ENCODE peak calls at places on chromosomes 11 and 22, in ten cellular contexts. One of them, this sample, is unnamed.

GRCh38 chr11:71442880-71443279 is 5.3 kb downstream of the DHCR7 start:
- DNase-seq in HepG2: no peak
- DNase-seq in mesenchymal stem cell: no peak
- DNase-seq in fibroblast of lung: no peak
- DNase-seq in foreskin keratinocyte: no peak
- DNase-seq in heart left ventricle: no peak
- DNase-seq in caudate nucleus: no peak
- DNase-seq in tibial nerve: no peak
- DNase-seq in IMR-90: no peak
- DNase-seq in neural progenitor cell: no peak
- DNase-seq in this sample: no peak

GRCh38 chr11:10318527-10318802 is 13.6 kb downstream of the ADM start:
- DNase-seq in mesenchymal stem cell: no peak
- DNase-seq in fibroblast of lung: no peak
- DNase-seq in foreskin keratinocyte: no peak
- DNase-seq in neural progenitor cell: no peak
- DNase-seq in HepG2: no peak
- DNase-seq in heart left ventricle: no peak
- DNase-seq in tibial nerve: no peak
- DNase-seq in IMR-90: no peak
- DNase-seq in caudate nucleus: no peak
- DNase-seq in this sample: no peak

GRCh38 chr22:38831166-38831945 is 12.5 kb downstream of the NPTXR start:
- DNase-seq in HepG2: no peak
- DNase-seq in heart left ventricle: no peak
- DNase-seq in caudate nucleus: no peak
- DNase-seq in foreskin keratinocyte: peak; percentile 26
- DNase-seq in mesenchymal stem cell: peak; percentile 77
- DNase-seq in fibroblast of lung: peak; percentile 69
- DNase-seq in IMR-90: peak; percentile 60
- DNase-seq in tibial nerve: no peak
- DNase-seq in neural progenitor cell: no peak
- DNase-seq in this sample: no peak

GRCh38 chr11:121466063-121466794 is 13.5 kb upstream of the SORL1-AS1 start:
- DNase-seq in mesenchymal stem cell: peak; percentile 92
- DNase-seq in neural progenitor cell: peak; percentile 56
- DNase-seq in IMR-90: peak; percentile 95
- DNase-seq in caudate nucleus: peak; percentile 27
- DNase-seq in foreskin keratinocyte: peak; percentile 93
- DNase-seq in heart left ventricle: peak; percentile 94
- DNase-seq in fibroblast of lung: peak; percentile 93
- DNase-seq in tibial nerve: peak; percentile 58
- DNase-seq in HepG2: peak; percentile 76
- DNase-seq in this sample: peak; percentile 82

GRCh38 chr11:16252373-16252772 is 104.0 kb downstream of the SOX6 start:
- DNase-seq in neural progenitor cell: peak; percentile 29
- DNase-seq in IMR-90: peak; percentile 23
- DNase-seq in foreskin keratinocyte: no peak
- DNase-seq in fibroblast of lung: peak; percentile 2
- DNase-seq in caudate nucleus: no peak
- DNase-seq in mesenchymal stem cell: peak; percentile 27
- DNase-seq in heart left ventricle: no peak
- DNase-seq in HepG2: peak; percentile 12
- DNase-seq in tibial nerve: no peak
- DNase-seq in this sample: no peak

GRCh38 chr22:43881091-43882061 is 10.4 kb downstream of the PNPLA5 start:
- DNase-seq in HepG2: no peak
- DNase-seq in caudate nucleus: no peak
- DNase-seq in fibroblast of lung: no peak
- DNase-seq in tibial nerve: no peak
- DNase-seq in mesenchymal stem cell: no peak
- DNase-seq in IMR-90: no peak
- DNase-seq in heart left ventricle: no peak
- DNase-seq in neural progenitor cell: no peak
- DNase-seq in foreskin keratinocyte: no peak
- DNase-seq in this sample: no peak

GRCh38 chr11:16605440-16605970 is 132.9 kb upstream of the C11orf58 start:
- DNase-seq in IMR-90: peak; percentile 44
- DNase-seq in fibroblast of lung: peak; percentile 51
- DNase-seq in HepG2: no peak
- DNase-seq in caudate nucleus: peak; percentile 55
- DNase-seq in tibial nerve: peak; percentile 50
- DNase-seq in mesenchymal stem cell: peak; percentile 69
- DNase-seq in neural progenitor cell: peak; percentile 67
- DNase-seq in heart left ventricle: peak; percentile 42
- DNase-seq in foreskin keratinocyte: peak; percentile 11
- DNase-seq in this sample: no peak

GRCh38 chr11:63535734-63536133 is 874 bp upstream of the PLAAT4 start:
- DNase-seq in caudate nucleus: no peak
- DNase-seq in heart left ventricle: no peak
- DNase-seq in tibial nerve: no peak
- DNase-seq in HepG2: no peak
- DNase-seq in foreskin keratinocyte: no peak
- DNase-seq in neural progenitor cell: no peak
- DNase-seq in mesenchymal stem cell: no peak
- DNase-seq in fibroblast of lung: no peak
- DNase-seq in IMR-90: no peak
- DNase-seq in this sample: no peak

DNA sequence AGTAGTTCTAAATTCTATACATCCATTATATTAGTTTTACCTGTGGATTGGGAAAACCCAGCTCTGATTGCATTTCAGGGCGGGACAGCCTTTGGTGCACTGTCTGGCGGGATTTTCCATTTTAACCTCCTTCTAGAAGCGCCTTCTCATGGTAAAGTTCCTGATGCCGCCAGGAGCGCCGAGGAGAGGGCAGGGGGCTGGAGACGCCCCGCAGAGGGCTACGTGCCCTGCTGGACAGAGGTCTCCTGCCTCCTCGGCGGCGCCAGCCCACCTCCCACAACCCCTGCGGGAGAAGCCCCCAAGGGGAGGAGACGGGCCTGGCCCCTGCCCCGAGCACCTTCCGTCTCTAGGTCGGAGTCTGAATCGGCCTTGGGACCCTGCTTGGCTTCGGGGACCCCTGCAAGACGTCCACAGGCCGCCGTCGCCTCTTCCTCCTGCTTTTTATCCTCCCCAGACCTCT is 1.2 kb upstream of the P2RX6 start:
- DNase-seq in caudate nucleus: no peak
- DNase-seq in IMR-90: no peak
- DNase-seq in heart left ventricle: no peak
- DNase-seq in HepG2: no peak
- DNase-seq in neural progenitor cell: no peak
- DNase-seq in fibroblast of lung: no peak
- DNase-seq in mesenchymal stem cell: no peak
- DNase-seq in tibial nerve: no peak
- DNase-seq in foreskin keratinocyte: no peak
- DNase-seq in this sample: no peak
- H3K27ac ChIP-seq in caudate nucleus: no peak overlapping the region
- H3K27ac ChIP-seq in IMR-90: peak overlapping the region; percentile 39
- H3K27ac ChIP-seq in heart left ventricle: peak overlapping the region; percentile 39
- H3K27ac ChIP-seq in HepG2: no peak overlapping the region
- H3K27ac ChIP-seq in neural progenitor cell: no peak overlapping the region
- H3K27ac ChIP-seq in fibroblast of lung: peak overlapping the region; percentile 75
- H3K27ac ChIP-seq in mesenchymal stem cell: no peak overlapping the region
- H3K27ac ChIP-seq in tibial nerve: peak overlapping the region; percentile 41
- H3K27ac ChIP-seq in foreskin keratinocyte: no peak overlapping the region
- H3K27ac ChIP-seq in this sample: peak overlapping the region; percentile 67

GRCh38 chr11:102116453-102117205 is 6.4 kb downstream of the YAP1 start:
- DNase-seq in neural progenitor cell: no peak
- DNase-seq in tibial nerve: no peak
- DNase-seq in foreskin keratinocyte: no peak
- DNase-seq in fibroblast of lung: no peak
- DNase-seq in caudate nucleus: no peak
- DNase-seq in heart left ventricle: no peak
- DNase-seq in IMR-90: peak; percentile 17
- DNase-seq in HepG2: peak; percentile 30
- DNase-seq in mesenchymal stem cell: no peak
- DNase-seq in this sample: no peak

GRCh38 chr11:102118937-102119336 is 8.7 kb downstream of the YAP1 start:
- DNase-seq in HepG2: peak; percentile 27
- DNase-seq in IMR-90: no peak
- DNase-seq in fibroblast of lung: no peak
- DNase-seq in neural progenitor cell: peak; percentile 74
- DNase-seq in caudate nucleus: no peak
- DNase-seq in tibial nerve: no peak
- DNase-seq in heart left ventricle: no peak
- DNase-seq in foreskin keratinocyte: no peak
- DNase-seq in mesenchymal stem cell: no peak
- DNase-seq in this sample: no peak

GRCh38 chr11:102120006-102120405 is 9.8 kb downstream of the YAP1 start:
- DNase-seq in tibial nerve: no peak
- DNase-seq in IMR-90: peak; percentile 41
- DNase-seq in caudate nucleus: no peak
- DNase-seq in mesenchymal stem cell: peak; percentile 88
- DNase-seq in neural progenitor cell: peak; percentile 26
- DNase-seq in HepG2: peak; percentile 86
- DNase-seq in fibroblast of lung: peak; percentile 66
- DNase-seq in foreskin keratinocyte: no peak
- DNase-seq in heart left ventricle: no peak
- DNase-seq in this sample: no peak

GRCh38 chr11:102115557-102115956 is 5.3 kb downstream of the YAP1 start:
- DNase-seq in neural progenitor cell: peak; percentile 78
- DNase-seq in IMR-90: peak; percentile 79
- DNase-seq in caudate nucleus: no peak
- DNase-seq in foreskin keratinocyte: no peak
- DNase-seq in heart left ventricle: no peak
- DNase-seq in tibial nerve: no peak
- DNase-seq in fibroblast of lung: peak; percentile 76
- DNase-seq in mesenchymal stem cell: peak; percentile 69
- DNase-seq in HepG2: peak; percentile 96
- DNase-seq in this sample: no peak

GRCh38 chr11:102117472-102118113 is 7.3 kb downstream of the YAP1 start:
- DNase-seq in tibial nerve: no peak
- DNase-seq in fibroblast of lung: no peak
- DNase-seq in IMR-90: peak; percentile 48
- DNase-seq in mesenchymal stem cell: peak; percentile 49
- DNase-seq in heart left ventricle: no peak
- DNase-seq in neural progenitor cell: no peak
- DNase-seq in caudate nucleus: no peak
- DNase-seq in foreskin keratinocyte: no peak
- DNase-seq in HepG2: no peak
- DNase-seq in this sample: no peak
- H3K27ac ChIP-seq in tibial nerve: no peak overlapping the region
- H3K27ac ChIP-seq in fibroblast of lung: no peak overlapping the region
- H3K27ac ChIP-seq in IMR-90: peak overlapping the region; percentile 62
- H3K27ac ChIP-seq in mesenchymal stem cell: no peak overlapping the region
- H3K27ac ChIP-seq in heart left ventricle: no peak overlapping the region
- H3K27ac ChIP-seq in neural progenitor cell: no peak overlapping the region
- H3K27ac ChIP-seq in caudate nucleus: no peak overlapping the region
- H3K27ac ChIP-seq in foreskin keratinocyte: peak overlapping the region; percentile 0
- H3K27ac ChIP-seq in HepG2: no peak overlapping the region
- H3K27ac ChIP-seq in this sample: no peak overlapping the region

GRCh38 chr11:27718853-27719574 is 18.8 kb upstream of the BDNF start:
- DNase-seq in heart left ventricle: no peak
- DNase-seq in caudate nucleus: no peak
- DNase-seq in tibial nerve: no peak
- DNase-seq in fibroblast of lung: peak; percentile 51
- DNase-seq in HepG2: no peak
- DNase-seq in neural progenitor cell: peak; percentile 91
- DNase-seq in IMR-90: peak; percentile 65
- DNase-seq in mesenchymal stem cell: peak; percentile 82
- DNase-seq in foreskin keratinocyte: no peak
- DNase-seq in this sample: no peak

GRCh38 chr11:27717801-27718229 is 17.6 kb upstream of the BDNF start:
- DNase-seq in caudate nucleus: no peak
- DNase-seq in fibroblast of lung: peak; percentile 43
- DNase-seq in IMR-90: no peak
- DNase-seq in HepG2: no peak
- DNase-seq in heart left ventricle: no peak
- DNase-seq in mesenchymal stem cell: peak; percentile 66
- DNase-seq in neural progenitor cell: peak; percentile 44
- DNase-seq in tibial nerve: no peak
- DNase-seq in foreskin keratinocyte: no peak
- DNase-seq in this sample: no peak

GRCh38 chr11:27718346-27718852 is 18.1 kb upstream of the BDNF start:
- DNase-seq in mesenchymal stem cell: peak; percentile 95
- DNase-seq in HepG2: no peak
- DNase-seq in tibial nerve: no peak
- DNase-seq in IMR-90: peak; percentile 95
- DNase-seq in heart left ventricle: no peak
- DNase-seq in fibroblast of lung: peak; percentile 93
- DNase-seq in foreskin keratinocyte: no peak
- DNase-seq in neural progenitor cell: peak; percentile 91
- DNase-seq in caudate nucleus: peak; percentile 65
- DNase-seq in this sample: no peak

GRCh38 chr11:27720277-27720830 is 20.1 kb upstream of the BDNF start:
- DNase-seq in foreskin keratinocyte: no peak
- DNase-seq in mesenchymal stem cell: peak; percentile 77
- DNase-seq in heart left ventricle: no peak
- DNase-seq in neural progenitor cell: peak; percentile 94
- DNase-seq in IMR-90: peak; percentile 68
- DNase-seq in HepG2: no peak
- DNase-seq in tibial nerve: no peak
- DNase-seq in caudate nucleus: no peak
- DNase-seq in fibroblast of lung: peak; percentile 65
- DNase-seq in this sample: no peak

DNA sequence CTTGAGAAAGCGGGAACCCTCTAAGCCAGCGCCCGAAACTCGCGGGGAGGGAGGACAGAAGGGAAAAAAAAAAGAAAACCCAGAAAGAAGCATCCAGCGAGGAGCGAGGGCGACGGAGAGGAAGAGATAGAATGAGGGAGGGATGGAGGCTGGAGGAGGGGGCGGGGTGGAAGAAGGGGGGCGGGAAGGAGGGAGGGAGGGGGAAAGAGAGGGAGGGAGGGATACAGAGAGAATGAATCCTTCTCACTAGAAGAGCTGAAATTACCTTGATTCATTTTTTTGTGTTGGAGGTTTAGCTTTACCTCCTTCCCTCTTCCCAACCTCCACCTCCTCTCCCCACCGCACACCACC is 19.3 kb upstream of the BDNF start:
- DNase-seq in neural progenitor cell: no peak
- DNase-seq in IMR-90: no peak
- DNase-seq in foreskin keratinocyte: no peak
- DNase-seq in fibroblast of lung: no peak
- DNase-seq in heart left ventricle: no peak
- DNase-seq in mesenchymal stem cell: no peak
- DNase-seq in tibial nerve: no peak
- DNase-seq in caudate nucleus: no peak
- DNase-seq in HepG2: no peak
- DNase-seq in this sample: no peak
- H3K27ac ChIP-seq in neural progenitor cell: no peak overlapping the region
- H3K27ac ChIP-seq in IMR-90: peak overlapping the region; percentile 98
- H3K27ac ChIP-seq in foreskin keratinocyte: no peak overlapping the region
- H3K27ac ChIP-seq in fibroblast of lung: no peak overlapping the region
- H3K27ac ChIP-seq in heart left ventricle: no peak overlapping the region
- H3K27ac ChIP-seq in mesenchymal stem cell: peak overlapping the region; percentile 86
- H3K27ac ChIP-seq in tibial nerve: no peak overlapping the region
- H3K27ac ChIP-seq in caudate nucleus: no peak overlapping the region
- H3K27ac ChIP-seq in HepG2: no peak overlapping the region
- H3K27ac ChIP-seq in this sample: no peak overlapping the region

GRCh38 chr11:77175869-77176539 is 48.0 kb downstream of the MYO7A start:
- DNase-seq in HepG2: no peak
- DNase-seq in IMR-90: no peak
- DNase-seq in fibroblast of lung: no peak
- DNase-seq in mesenchymal stem cell: peak; percentile 5
- DNase-seq in tibial nerve: peak; percentile 22
- DNase-seq in caudate nucleus: no peak
- DNase-seq in foreskin keratinocyte: no peak
- DNase-seq in heart left ventricle: peak; percentile 54
- DNase-seq in neural progenitor cell: peak; percentile 53
- DNase-seq in this sample: peak; percentile 13

GRCh38 chr11:77179048-77179447 is 51.0 kb downstream of the MYO7A start:
- DNase-seq in caudate nucleus: peak; percentile 64
- DNase-seq in foreskin keratinocyte: no peak
- DNase-seq in mesenchymal stem cell: no peak
- DNase-seq in neural progenitor cell: no peak
- DNase-seq in fibroblast of lung: no peak
- DNase-seq in heart left ventricle: no peak
- DNase-seq in IMR-90: no peak
- DNase-seq in tibial nerve: no peak
- DNase-seq in HepG2: peak; percentile 11
- DNase-seq in this sample: peak; percentile 49

GRCh38 chr11:77179681-77180080 is 51.6 kb downstream of the MYO7A start:
- DNase-seq in foreskin keratinocyte: no peak
- DNase-seq in HepG2: no peak
- DNase-seq in fibroblast of lung: no peak
- DNase-seq in caudate nucleus: no peak
- DNase-seq in heart left ventricle: no peak
- DNase-seq in neural progenitor cell: no peak
- DNase-seq in IMR-90: no peak
- DNase-seq in mesenchymal stem cell: no peak
- DNase-seq in tibial nerve: no peak
- DNase-seq in this sample: no peak

GRCh38 chr11:77176996-77177395 is 49.0 kb downstream of the MYO7A start:
- DNase-seq in neural progenitor cell: no peak
- DNase-seq in fibroblast of lung: no peak
- DNase-seq in tibial nerve: no peak
- DNase-seq in mesenchymal stem cell: no peak
- DNase-seq in caudate nucleus: no peak
- DNase-seq in IMR-90: no peak
- DNase-seq in foreskin keratinocyte: no peak
- DNase-seq in heart left ventricle: no peak
- DNase-seq in HepG2: no peak
- DNase-seq in this sample: no peak

DNA sequence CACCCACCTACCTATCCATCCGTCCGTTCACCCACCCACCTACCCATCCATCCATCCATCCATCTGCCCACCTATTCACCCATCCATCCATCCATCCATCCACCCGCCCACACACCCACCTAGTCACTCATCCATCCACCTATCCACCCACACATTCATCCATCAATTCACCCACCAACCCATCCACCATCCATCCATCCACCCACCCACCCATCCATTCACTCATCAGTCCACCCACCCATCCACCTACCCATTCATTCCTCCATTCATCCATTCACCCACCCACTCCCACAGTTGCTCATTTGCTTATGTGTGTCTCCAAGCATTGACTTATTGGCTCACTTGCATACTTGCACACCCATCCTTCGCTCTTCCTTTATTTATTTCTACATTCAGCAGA is 50.1 kb downstream of the MYO7A start:
- DNase-seq in mesenchymal stem cell: no peak
- DNase-seq in neural progenitor cell: no peak
- DNase-seq in IMR-90: no peak
- DNase-seq in foreskin keratinocyte: no peak
- DNase-seq in HepG2: no peak
- DNase-seq in heart left ventricle: no peak
- DNase-seq in fibroblast of lung: no peak
- DNase-seq in tibial nerve: no peak
- DNase-seq in caudate nucleus: no peak
- DNase-seq in this sample: no peak
- H3K27ac ChIP-seq in mesenchymal stem cell: no peak overlapping the region
- H3K27ac ChIP-seq in neural progenitor cell: no peak overlapping the region
- H3K27ac ChIP-seq in IMR-90: no peak overlapping the region
- H3K27ac ChIP-seq in foreskin keratinocyte: no peak overlapping the region
- H3K27ac ChIP-seq in HepG2: no peak overlapping the region
- H3K27ac ChIP-seq in heart left ventricle: no peak overlapping the region
- H3K27ac ChIP-seq in fibroblast of lung: no peak overlapping the region
- H3K27ac ChIP-seq in tibial nerve: no peak overlapping the region
- H3K27ac ChIP-seq in caudate nucleus: no peak overlapping the region
- H3K27ac ChIP-seq in this sample: no peak overlapping the region

This sample was measured in substantia nigra.